ENCODE peak calls at places on chromosome X, in eight cellular contexts. K is heart right ventricle; B is WERI-Rb-1; R is stimulated activated CD8-positive, alpha-beta memory T cell treated with anti-CD3 and anti-CD28 coated beads, Interleukin-7, amount 100 ng/mL, for 1 hour; G is uterus; L is ureter; M is coronary artery; X is astrocyte of the spinal cord. J is an unnamed sample.

GRCh38 chrX:13377537-13377936 is 57.7 kb upstream of the ATXN3L start:
- DNase-seq in K (peak), B (peak), R (no peak), G (peak), L (no peak), M (no peak), X (peak), J (no peak)

GRCh38 chrX:15404712-15405111 is 20.5 kb upstream of the VEGFD start:
- DNase-seq in K (peak), B (no peak), R (no peak), G (peak), L (no peak), M (no peak), X (no peak), J (peak)

GRCh38 chrX:78555401-78555980 is 103.6 kb downstream of the RTL3 start:
- DNase-seq in K (no peak), B (no peak), R (no peak), G (no peak), L (no peak), M (no peak), X (peak), J (no peak)

GRCh38 chrX:97367149-97367548 is 483.4 kb downstream of the RPA4 start:
- DNase-seq in K (no peak), B (no peak), R (no peak), G (no peak), L (no peak), M (no peak), X (peak), J (no peak)

GRCh38 chrX:2188840-2189239 is 311.9 kb downstream of the DHRSX start:
- DNase-seq in K (no peak), B (no peak), R (no peak), G (no peak), L (no peak), M (no peak), X (no peak), J (no peak)

GRCh38 chrX:120749141-120749846 is 119.4 kb upstream of the C1GALT1C1 start:
- DNase-seq in K (no peak), B (no peak), R (no peak), G (no peak), L (no peak), M (no peak), X (no peak), J (no peak)

GRCh38 chrX:153494541-153495361 is at the start of gene BGN:
- DNase-seq in K (peak), B (peak), R (no peak), G (peak), L (no peak), M (no peak), X (peak), J (no peak)

GRCh38 chrX:31838617-31839016 is 766.8 kb upstream of the FTHL17 start:
- DNase-seq in K (no peak), B (no peak), R (no peak), G (no peak), L (no peak), M (no peak), X (no peak), J (no peak)

GRCh38 chrX:78329486-78329885 is 2.1 kb upstream of the CYSLTR1 start:
- DNase-seq in K (no peak), B (no peak), R (no peak), G (no peak), L (no peak), M (no peak), X (no peak), J (no peak)

GRCh38 chrX:15973299-15973698 is 118.7 kb upstream of the AP1S2 start:
- DNase-seq in K (peak), B (peak), R (no peak), G (no peak), L (no peak), M (no peak), X (peak), J (no peak)

GRCh38 chrX:18886344-18887161 is 97.4 kb downstream of the PHKA2 start:
- DNase-seq in K (peak), B (peak), R (no peak), G (peak), L (peak), M (peak), X (peak), J (peak)

GRCh38 chrX:5176766-5177165 is 1051.9 kb downstream of the NLGN4X start:
- DNase-seq in K (no peak), B (no peak), R (no peak), G (no peak), L (no peak), M (no peak), X (no peak), J (no peak)

J was measured in sigmoid colon.